ENCODE peak calls at places on chromosomes 11 and 22, in ten cellular contexts. Y is T-helper 1 cell; D is mammary epithelial cell; V is naive thymus-derived CD4-positive, alpha-beta T cell; U is RPMI8226; I is fibroblast of the aortic adventitia; C is M059J; S is right lobe of liver; A is HTR-8/SVneo; G is testis. E is an unnamed sample.

GRCh38 chr11:76604652-76605241 is 65.8 kb downstream of the LRRC32 start:
- DNase-seq in Y (no peak), D (no peak), V (no peak), U (no peak), I (peak), C (peak), S (peak), A (no peak), G (peak), E (no peak)

GRCh38 chr11:16804104-16804947 is 65.9 kb downstream of the C11orf58 start:
- DNase-seq in Y (no peak), D (no peak), V (no peak), U (no peak), I (peak), C (no peak), S (no peak), A (no peak), G (no peak), E (no peak)

GRCh38 chr22:32245042-32245441 is 10.1 kb downstream of the SLC5A4 start:
- DNase-seq in Y (no peak), D (no peak), V (no peak), U (no peak), I (no peak), C (no peak), S (no peak), A (no peak), G (no peak), E (no peak)

GRCh38 chr11:120134106-120134930 is 3.6 kb downstream of the TRIM29 start:
- DNase-seq in Y (no peak), D (no peak), V (no peak), U (no peak), I (no peak), C (no peak), S (no peak), A (no peak), G (peak), E (no peak)

GRCh38 chr11:57251037-57251436 is 14.0 kb upstream of the APLNR start:
- DNase-seq in Y (no peak), D (no peak), V (no peak), U (no peak), I (no peak), C (no peak), S (no peak), A (no peak), G (peak), E (no peak)

GRCh38 chr22:17749605-17750395 is 24.5 kb downstream of the BID start:
- DNase-seq in Y (no peak), D (no peak), V (no peak), U (no peak), I (no peak), C (no peak), S (no peak), A (no peak), G (no peak), E (no peak)

GRCh38 chr11:11620966-11621880 is 582 bp downstream of the GALNT18 start:
- DNase-seq in Y (no peak), D (peak), V (no peak), U (peak), I (peak), C (peak), S (peak), A (peak), G (peak), E (no peak)

GRCh38 chr11:90895850-90896249 is 673.0 kb upstream of the CHORDC1 start:
- DNase-seq in Y (no peak), D (no peak), V (no peak), U (no peak), I (no peak), C (no peak), S (no peak), A (no peak), G (no peak), E (no peak)

GRCh38 chr11:91805293-91805692 is 419.3 kb upstream of the FAT3 start:
- DNase-seq in Y (no peak), D (no peak), V (no peak), U (no peak), I (no peak), C (no peak), S (no peak), A (no peak), G (no peak), E (no peak)

GRCh38 chr22:46538816-46539163 is 1.4 kb upstream of the CELSR1 start:
- DNase-seq in Y (no peak), D (peak), V (no peak), U (peak), I (peak), C (peak), S (no peak), A (no peak), G (peak), E (no peak)

GRCh38 chr11:69244286-69244685 is 49.7 kb upstream of the MYEOV start:
- DNase-seq in Y (no peak), D (no peak), V (no peak), U (no peak), I (no peak), C (no peak), S (no peak), A (no peak), G (no peak), E (no peak)

GRCh38 chr22:50274311-50274710 is 4.1 kb upstream of the MAPK11 start:
- DNase-seq in Y (no peak), D (no peak), V (peak), U (peak), I (peak), C (peak), S (peak), A (no peak), G (peak), E (peak)

GRCh38 chr11:115912484-115912945 is 408.3 kb upstream of the CADM1 start:
- DNase-seq in Y (no peak), D (peak), V (no peak), U (peak), I (no peak), C (peak), S (no peak), A (no peak), G (no peak), E (no peak)

GRCh38 chr11:11230802-11231562 is 122.1 kb downstream of the CSNK2A3 start:
- DNase-seq in Y (no peak), D (no peak), V (no peak), U (peak), I (no peak), C (no peak), S (no peak), A (no peak), G (peak), E (no peak)

GRCh38 chr11:123616505-123617198 is 37.8 kb downstream of the SCN3B start:
- DNase-seq in Y (no peak), D (peak), V (no peak), U (no peak), I (peak), C (no peak), S (no peak), A (no peak), G (peak), E (no peak)

GRCh38 chr22:24066260-24066659 is 55.2 kb downstream of the CABIN1 start:
- DNase-seq in Y (no peak), D (peak), V (no peak), U (peak), I (no peak), C (no peak), S (no peak), A (no peak), G (no peak), E (no peak)

GRCh38 chr11:75815345-75815983 is 454 bp downstream of the UVRAG start:
- DNase-seq in Y (peak), D (no peak), V (peak), U (peak), I (peak), C (peak), S (no peak), A (peak), G (peak), E (no peak)

GRCh38 chr11:43545610-43546009 is 134.9 kb upstream of the HSD17B12 start:
- DNase-seq in Y (no peak), D (no peak), V (no peak), U (no peak), I (no peak), C (no peak), S (no peak), A (no peak), G (no peak), E (no peak)

GRCh38 chr11:19713221-19714092 is 820 bp downstream of the NAV2 start:
- DNase-seq in Y (no peak), D (no peak), V (no peak), U (no peak), I (no peak), C (peak), S (no peak), A (no peak), G (no peak), E (no peak)

GRCh38 chr11:116691779-116692178 is 81.0 kb downstream of the BUD13 start:
- DNase-seq in Y (no peak), D (no peak), V (no peak), U (peak), I (peak), C (peak), S (no peak), A (peak), G (peak), E (no peak)

GRCh38 chr11:67022341-67022933 is 497 bp upstream of the SYT12 start:
- DNase-seq in Y (no peak), D (peak), V (no peak), U (no peak), I (peak), C (peak), S (no peak), A (peak), G (peak), E (peak)

GRCh38 chr22:47623056-47623739 is 860.7 kb downstream of the TBC1D22A start:
- DNase-seq in Y (no peak), D (no peak), V (no peak), U (no peak), I (no peak), C (no peak), S (no peak), A (no peak), G (no peak), E (no peak)

GRCh38 chr22:36938886-36939285 is 25.5 kb downstream of the CSF2RB start:
- DNase-seq in Y (no peak), D (no peak), V (no peak), U (no peak), I (no peak), C (no peak), S (no peak), A (no peak), G (no peak), E (no peak)

GRCh38 chr11:36402568-36403181 is 106.6 kb downstream of the PRR5L start:
- DNase-seq in Y (no peak), D (no peak), V (no peak), U (no peak), I (peak), C (no peak), S (no peak), A (no peak), G (peak), E (no peak)

GRCh38 chr11:134027671-134028070 is 41.2 kb upstream of the JAM3 start:
- DNase-seq in Y (no peak), D (no peak), V (peak), U (no peak), I (no peak), C (no peak), S (peak), A (no peak), G (no peak), E (no peak)